ENCODE peak calls at places on chromosome 2, in eight cellular contexts. Z is HFF-Myc, P is RWPE1, G is endodermal cell, C is HepG2, Y is Calu3, A is left lung, M is GM10248. H is an unnamed sample.
A peak's percentile ranks its signal among the peaks of the same experiment; 100 is the strongest.

GRCh38 chr2:230830428-230830827 is 34.3 kb upstream of the ITM2C start:
- DNase-seq in P (no peak), G (no peak), Y (no peak), C (no peak), Z (no peak), M (no peak), A (no peak), H (no peak)

GRCh38 chr2:231457101-231457500 is 7.2 kb downstream of the NCL start:
- DNase-seq in M (no peak), A (no peak), Z (no peak), Y (no peak), P (no peak), C (no peak), G (no peak), H (no peak)

GRCh38 chr2:231737761-231738160 is 29.4 kb downstream of the PTMA start:
- DNase-seq in G (no peak), Y (no peak), Z (no peak), C (no peak), A (no peak), P (no peak), M (no peak), H (no peak)

GRCh38 chr2:45330113-45330512 is 281.0 kb downstream of the SRBD1 start:
- DNase-seq in Z (no peak), Y (no peak), C (no peak), A (no peak), M (no peak), P (no peak), G (no peak), H (no peak)

GRCh38 chr2:28276076-28276618 is 116.5 kb upstream of the FOSL2 start:
- DNase-seq in A (no peak), M (peak; percentile 40), G (no peak), Y (peak; percentile 33), C (no peak), P (peak; percentile 94), Z (peak; percentile 95), H (peak; percentile 46)

GRCh38 chr2:138294451-138294850 is 207.1 kb upstream of the SPOPL start:
- DNase-seq in P (peak; percentile 60), C (no peak), Y (peak; percentile 16), G (no peak), A (no peak), M (no peak), Z (no peak), H (no peak)

GRCh38 chr2:241894681-241895426 is 25.3 kb downstream of the RTP5 start:
- DNase-seq in C (no peak), G (peak; percentile 50), Y (no peak), A (peak; percentile 30), P (no peak), Z (no peak), M (no peak), H (no peak)

GRCh38 chr2:174846941-174847938 is 83.0 kb upstream of the CHRNA1 start:
- DNase-seq in Y (peak; percentile 4), C (no peak), G (peak; percentile 65), Z (peak; percentile 92), M (no peak), P (peak; percentile 36), A (no peak), H (no peak)

GRCh38 chr2:16348821-16349515 is 316.7 kb downstream of the CYRIA start:
- DNase-seq in P (no peak), Y (no peak), G (no peak), C (no peak), M (no peak), A (no peak), Z (no peak), H (no peak)

GRCh38 chr2:164430166-164430783 is 191.0 kb downstream of the GRB14 start:
- DNase-seq in Y (peak; percentile 51), P (peak; percentile 30), Z (peak; percentile 10), M (no peak), G (peak; percentile 78), C (peak; percentile 39), A (no peak), H (no peak)
- TF ChIP-seq CTCF in Y (peak; percentile 43), P (peak; percentile 75), Z (peak; percentile 61), M (peak; percentile 33), G (peak; percentile 84), C (peak; percentile 69), A (peak; percentile 52), H (peak; percentile 62)

GRCh38 chr2:221370076-221370941 is 201.8 kb downstream of the EPHA4 start:
- DNase-seq in C (no peak), P (no peak), G (no peak), Z (no peak), M (no peak), Y (no peak), A (no peak), H (no peak)

GRCh38 chr2:221371347-221371746 is 200.8 kb downstream of the EPHA4 start:
- DNase-seq in M (no peak), A (no peak), Y (no peak), P (no peak), Z (no peak), G (no peak), C (no peak), H (no peak)

GRCh38 chr2:221370942-221371221 is 201.2 kb downstream of the EPHA4 start:
- DNase-seq in Z (no peak), P (no peak), A (no peak), M (no peak), C (no peak), G (no peak), Y (no peak), H (no peak)

GRCh38 chr2:221374234-221374633 is 197.9 kb downstream of the EPHA4 start:
- DNase-seq in Y (no peak), C (no peak), G (no peak), Z (no peak), M (no peak), A (no peak), P (no peak), H (no peak)

GRCh38 chr2:221372156-221372870 is 199.8 kb downstream of the EPHA4 start:
- DNase-seq in C (no peak), Z (no peak), Y (no peak), G (peak; percentile 85), P (no peak), A (no peak), M (no peak), H (no peak)
- TF ChIP-seq CTCF in C (no peak), Z (no peak), Y (no peak), G (peak; percentile 79), P (no peak), A (no peak), M (no peak), H (no peak)

GRCh38 chr2:72579595-72580180 is 246.1 kb downstream of the EXOC6B start:
- DNase-seq in Z (peak; percentile 10), Y (no peak), P (peak; percentile 30), C (peak; percentile 70), A (no peak), G (no peak), M (peak; percentile 18), H (no peak)

GRCh38 chr2:72583376-72583775 is 242.5 kb downstream of the EXOC6B start:
- DNase-seq in M (no peak), Z (no peak), G (no peak), Y (no peak), C (no peak), A (no peak), P (no peak), H (no peak)

GRCh38 chr2:72576861-72577260 is 249.0 kb downstream of the EXOC6B start:
- DNase-seq in C (no peak), Z (no peak), A (no peak), P (no peak), M (no peak), Y (no peak), G (no peak), H (no peak)

GRCh38 chr2:72576459-72576858 is 249.4 kb downstream of the EXOC6B start:
- DNase-seq in Y (no peak), C (no peak), G (no peak), M (no peak), Z (no peak), A (no peak), P (no peak), H (no peak)

DNA sequence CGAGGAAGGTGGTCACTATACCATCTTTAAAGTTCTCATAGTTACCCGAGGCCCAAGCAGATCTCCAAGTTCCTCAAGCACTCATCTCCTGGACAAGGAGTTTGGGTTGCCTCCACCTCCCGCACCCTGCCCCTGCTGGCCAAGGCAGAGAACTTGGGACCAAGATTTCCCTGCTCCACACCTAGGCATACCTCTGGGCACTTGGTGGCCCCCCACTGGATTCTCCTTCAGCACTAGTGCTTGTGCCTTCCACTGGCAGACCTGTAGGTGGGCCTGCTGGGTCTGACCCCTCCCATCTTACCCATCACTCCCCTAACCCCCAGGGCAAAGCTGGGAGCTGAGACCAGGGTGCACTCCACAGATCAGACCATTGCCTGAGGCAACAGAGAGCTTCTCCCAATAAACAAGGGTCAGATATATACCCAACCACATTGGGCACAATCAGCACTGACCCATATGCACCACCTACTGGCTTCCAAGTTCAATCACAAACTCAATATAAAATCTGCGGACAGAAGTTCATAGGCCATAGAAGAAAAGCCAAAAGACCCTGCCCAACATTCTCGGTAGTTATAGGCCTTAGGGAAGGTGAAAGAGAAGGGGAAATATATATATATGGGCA is 244.2 kb downstream of the EXOC6B start:
- DNase-seq in Z (no peak), M (no peak), G (peak; percentile 75), P (no peak), C (no peak), Y (peak; percentile 7), A (no peak), H (no peak)
- TF ChIP-seq CTCF in Z (no peak), M (no peak), G (peak; percentile 69), P (no peak), C (no peak), Y (no peak), A (no peak), H (no peak)

DNA sequence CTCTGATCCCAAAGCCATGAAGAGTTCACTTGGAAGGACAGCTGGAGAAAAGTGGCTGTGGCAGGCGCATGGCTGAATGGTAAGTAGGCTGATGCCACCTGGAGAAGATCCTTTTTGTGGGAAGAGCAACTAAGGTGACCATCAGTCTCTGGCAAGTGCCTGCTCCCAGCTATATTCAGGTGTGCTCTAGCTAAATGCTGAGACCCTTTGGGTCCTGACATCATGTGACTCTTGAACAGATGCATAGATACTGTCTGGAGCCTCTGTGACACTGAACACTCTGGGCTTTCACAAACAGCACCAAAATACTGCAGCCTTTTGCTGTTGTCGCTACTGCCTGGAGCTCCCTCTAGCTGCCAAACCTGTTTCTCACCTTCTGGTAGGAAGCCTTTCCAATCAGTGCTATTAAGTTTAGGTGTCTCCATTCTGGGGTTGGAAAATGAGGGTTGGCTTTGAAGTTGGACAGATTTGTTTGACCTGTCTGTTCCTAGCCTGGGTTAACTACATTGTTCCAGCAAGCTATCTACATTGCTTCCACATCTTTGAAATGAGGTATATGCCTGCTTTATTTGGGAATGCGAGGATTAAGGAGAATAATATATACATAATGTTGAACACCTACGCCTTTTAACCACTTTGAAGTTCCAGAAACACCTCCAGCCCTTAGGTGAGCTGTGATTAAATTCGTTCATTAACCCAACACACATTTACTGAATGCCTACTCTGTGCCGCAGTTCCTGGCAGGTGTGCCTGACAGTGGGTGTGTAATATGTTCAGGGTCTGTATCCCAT is 3.1 kb downstream of the EGR4 start:
- DNase-seq in A (no peak), P (no peak), G (peak; percentile 86), C (peak; percentile 61), M (peak; percentile 54), Z (no peak), Y (peak; percentile 65), H (peak; percentile 28)
- TF ChIP-seq CTCF in A (peak; percentile 24), P (peak; percentile 42), G (peak; percentile 81), C (peak; percentile 86), M (peak; percentile 85), Z (peak; percentile 72), Y (no peak), H (peak; percentile 82)

H was measured in GM06990.